ENCODE peak calls at places on chromosomes 6 and 20, in six cellular contexts. E is OCI-LY7, V is hepatocyte, G is GM23248, O is mammary epithelial cell, N is astrocyte. T is an unnamed sample.

GRCh38 chr20:58709013-58709702 is 16.6 kb downstream of the NPEPL1 start:
- DNase-seq in E (no peak), V (no peak), G (no peak), O (no peak), N (no peak), T (no peak)

GRCh38 chr6:84317463-84317862 is 90.0 kb upstream of the CEP162 start:
- DNase-seq in E (no peak), V (no peak), G (no peak), O (no peak), N (no peak), T (no peak)

GRCh38 chr6:115629415-115629814 is 431.3 kb downstream of the FRK start:
- DNase-seq in E (no peak), V (no peak), G (no peak), O (no peak), N (no peak), T (no peak)

GRCh38 chr20:57395111-57395959 is 4.1 kb downstream of the RBM38 start:
- DNase-seq in E (no peak), V (no peak), G (peak), O (peak), N (peak), T (no peak)

GRCh38 chr6:144447487-144447886 is 162.4 kb downstream of the UTRN start:
- DNase-seq in E (no peak), V (no peak), G (peak), O (peak), N (peak), T (no peak)

GRCh38 chr20:20459726-20460125 is 91.8 kb downstream of the INSM1 start:
- DNase-seq in E (no peak), V (no peak), G (peak), O (no peak), N (no peak), T (no peak)

GRCh38 chr6:158018851-158019361 is 37.2 kb downstream of the SYNJ2 start:
- DNase-seq in E (no peak), V (no peak), G (peak), O (no peak), N (peak), T (no peak)

GRCh38 chr6:89955364-89955763 is 61.1 kb downstream of the GJA10 start:
- DNase-seq in E (no peak), V (no peak), G (no peak), O (no peak), N (no peak), T (no peak)

GRCh38 chr6:46410330-46410953 is 80.8 kb downstream of the RCAN2 start:
- DNase-seq in E (peak), V (peak), G (peak), O (peak), N (peak), T (no peak)

GRCh38 chr20:63882257-63883208 is 12.4 kb upstream of the DNAJC5 start:
- DNase-seq in E (no peak), V (no peak), G (no peak), O (no peak), N (no peak), T (no peak)

GRCh38 chr6:36793913-36794703 is 45.1 kb downstream of the CPNE5 start:
- DNase-seq in E (peak), V (peak), G (no peak), O (no peak), N (no peak), T (no peak)

GRCh38 chr6:52361347-52361944 is 505 bp upstream of the PAQR8 start:
- DNase-seq in E (no peak), V (peak), G (peak), O (no peak), N (peak), T (no peak)

GRCh38 chr6:36949636-36950035 is 4.9 kb upstream of the PI16 start:
- DNase-seq in E (no peak), V (no peak), G (peak), O (peak), N (peak), T (no peak)

GRCh38 chr6:14621518-14621917 is 503.9 kb downstream of the CD83 start:
- DNase-seq in E (no peak), V (no peak), G (peak), O (no peak), N (no peak), T (no peak)

GRCh38 chr6:35396991-35397390 is 54.6 kb downstream of the PPARD start:
- DNase-seq in E (no peak), V (peak), G (peak), O (peak), N (no peak), T (peak)

DNA sequence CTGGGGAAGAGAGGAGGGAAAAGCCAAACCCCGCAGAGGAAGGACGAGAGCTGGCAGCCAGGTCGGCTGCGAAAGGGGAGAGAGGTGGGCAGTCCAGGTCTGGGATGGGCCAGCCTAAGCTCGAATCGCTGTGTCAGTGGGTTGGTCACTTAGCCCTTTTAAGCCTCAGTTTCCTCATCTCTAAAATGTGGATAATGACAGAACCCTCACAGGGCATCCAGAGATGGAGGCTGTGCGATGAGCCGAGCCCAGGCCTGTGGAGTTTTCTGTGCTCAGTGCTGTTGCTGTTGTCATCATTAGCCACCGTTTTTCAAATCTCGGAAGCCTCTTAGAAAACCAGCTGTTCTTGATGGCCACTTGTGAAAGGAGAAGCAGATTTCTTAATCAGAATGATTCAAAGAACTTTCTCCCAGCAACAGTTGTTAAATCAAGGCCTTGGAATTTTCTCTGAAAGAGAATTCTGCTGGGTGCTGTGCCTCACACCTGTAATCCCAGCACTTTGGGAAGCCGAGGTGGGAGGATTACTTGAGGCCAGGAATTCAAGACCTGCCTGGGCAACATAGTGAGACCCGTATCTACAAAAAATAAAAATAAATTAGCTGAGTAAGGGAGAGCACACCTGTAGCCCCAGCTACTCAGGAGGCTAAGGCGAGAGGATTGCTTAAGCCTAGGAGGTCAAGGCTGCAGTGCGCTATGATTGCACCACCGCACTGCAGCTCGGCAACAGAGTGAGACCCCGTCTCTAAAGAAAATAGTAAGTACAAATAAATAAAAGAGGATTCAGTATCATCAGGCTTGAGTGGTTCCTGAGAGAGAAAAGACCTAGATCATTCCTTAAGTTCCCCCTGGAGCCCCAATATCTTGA is 46.3 kb upstream of the ENTPD6 start:
- DNase-seq in E (no peak), V (no peak), G (peak), O (no peak), N (no peak), T (no peak)
- H2AFZ ChIP-seq in E (no peak), V (no peak), G (peak), O (peak), N (peak), T (peak)

GRCh38 chr6:31614075-31614619 is 887 bp upstream of the AIF1 start:
- DNase-seq in E (no peak), V (peak), G (no peak), O (no peak), N (no peak), T (no peak)
- H2AFZ ChIP-seq in E (peak), V (no peak), G (no peak), O (no peak), N (no peak), T (no peak)

GRCh38 chr6:159444073-159444472 is 249.0 kb downstream of the SOD2 start:
- DNase-seq in E (no peak), V (no peak), G (no peak), O (no peak), N (no peak), T (no peak)
- H2AFZ ChIP-seq in E (no peak), V (no peak), G (no peak), O (no peak), N (no peak), T (no peak)

DNA sequence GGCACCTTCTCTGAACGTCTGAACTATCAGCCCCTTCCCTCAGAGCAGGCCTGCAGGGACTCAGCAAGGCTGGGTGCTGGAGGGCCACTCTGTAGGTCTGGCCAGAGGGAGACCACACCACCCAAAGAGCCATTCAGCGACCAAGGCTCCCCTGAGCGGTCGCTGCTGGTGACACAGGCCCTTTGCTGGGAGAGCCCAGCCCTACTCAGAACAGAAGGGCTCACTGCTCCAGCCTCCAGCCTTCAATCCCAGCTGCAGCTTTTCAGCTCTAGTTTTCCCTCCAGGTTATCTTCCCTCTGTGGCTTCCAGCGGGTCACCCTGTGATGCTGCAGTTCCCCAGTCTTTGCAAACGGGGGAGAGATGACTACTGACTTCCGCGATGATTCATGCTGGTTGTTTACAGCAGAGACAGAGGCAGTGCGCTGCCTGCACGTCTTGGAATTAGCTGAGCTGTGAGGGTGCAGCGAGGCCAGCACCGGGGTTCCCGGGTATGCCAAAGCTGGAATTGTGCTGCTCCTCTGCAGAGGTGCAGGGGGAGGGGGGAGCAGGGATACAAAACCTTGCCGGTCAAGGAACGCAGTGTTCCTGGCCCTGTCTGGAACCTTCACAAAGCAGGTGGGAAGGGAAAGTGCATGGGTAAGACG is 161.4 kb downstream of the LY86 start:
- DNase-seq in E (no peak), V (peak), G (peak), O (peak), N (peak), T (no peak)
- H2AFZ ChIP-seq in E (no peak), V (no peak), G (peak), O (no peak), N (peak), T (peak)

DNA sequence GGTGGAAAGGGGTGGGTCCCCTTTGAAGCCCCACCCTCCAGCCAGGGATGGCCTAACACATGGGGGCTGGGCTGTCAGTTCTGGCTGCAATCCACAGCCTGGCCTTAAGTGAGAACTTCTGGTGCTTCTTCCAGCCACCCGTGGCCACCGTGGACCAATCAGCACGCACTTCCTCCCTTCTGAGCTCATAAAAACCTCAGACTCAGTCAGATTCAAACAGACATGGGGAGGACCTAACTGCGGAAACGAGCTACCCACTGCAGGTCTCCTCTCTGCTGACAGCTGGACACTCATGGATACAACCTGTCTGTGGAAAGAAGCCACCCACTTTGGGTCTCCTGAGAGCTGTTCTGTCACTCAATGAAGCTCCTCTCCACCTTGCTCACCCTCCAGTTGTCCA is 20.4 kb upstream of the ZNF391 start:
- DNase-seq in E (no peak), V (no peak), G (no peak), O (no peak), N (no peak), T (no peak)
- H2AFZ ChIP-seq in E (no peak), V (no peak), G (no peak), O (no peak), N (no peak), T (no peak)

DNA sequence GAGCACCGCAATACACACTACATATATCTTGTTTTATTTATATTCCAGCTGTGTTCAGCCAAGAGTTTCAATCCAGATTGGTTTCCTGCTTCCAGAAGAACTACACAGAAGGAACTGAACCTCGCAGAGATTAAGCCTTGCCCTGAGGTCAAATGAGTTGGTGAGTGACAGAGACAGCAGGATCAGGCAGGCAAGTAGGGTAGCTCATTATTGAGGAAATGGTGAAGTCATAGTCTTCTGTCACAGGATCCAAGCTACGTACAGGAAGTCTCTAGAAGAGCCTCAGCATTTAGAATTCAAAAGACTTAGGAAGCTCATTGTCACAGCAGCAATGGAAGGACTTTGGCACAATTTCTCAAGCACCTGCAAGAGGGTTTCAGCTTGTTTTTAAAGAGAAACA is 109.8 kb upstream of the HEY2 start:
- DNase-seq in E (no peak), V (no peak), G (no peak), O (no peak), N (no peak), T (no peak)
- H2AFZ ChIP-seq in E (no peak), V (no peak), G (no peak), O (no peak), N (no peak), T (no peak)

T was measured in keratinocyte.